ENCODE peak calls at places on chromosome 7, in eight cellular contexts. L is substantia nigra; V is MCF 10A; A is fibroblast of the aortic adventitia; B is SK-N-SH; U is right cardiac atrium; F is stimulated activated CD4-positive, alpha-beta T cell treated with anti-CD3 and anti-CD28 coated beads, Interleukin-2, amount 100 ng/mL, for 48 hours; O is activated effector memory CD4-positive, alpha-beta T cell treated with anti-CD3 and anti-CD28 coated beads, Interleukin-2, amount 50 U/mL, for 16 hours. N is an unnamed sample.

GRCh38 chr7:153190452-153190851 is 430.9 kb downstream of the ACTR3B start:
- DNase-seq in F (no peak), V (no peak), U (no peak), A (no peak), L (no peak), O (no peak), B (peak), N (no peak)

GRCh38 chr7:126450269-126450671 is 802.5 kb downstream of the GRM8 start:
- DNase-seq in F (no peak), O (no peak), L (no peak), A (no peak), V (no peak), B (no peak), U (no peak), N (no peak)

GRCh38 chr7:2193120-2193519 is 39.6 kb downstream of the MAD1L1 start:
- DNase-seq in V (no peak), L (no peak), U (no peak), B (peak), O (no peak), F (no peak), A (no peak), N (no peak)

GRCh38 chr7:148944935-148945934 is 61.1 kb upstream of the EZH2 start:
- DNase-seq in O (peak), A (peak), L (no peak), V (peak), U (no peak), F (no peak), B (no peak), N (peak)

GRCh38 chr7:21941570-21942224 is 4.0 kb downstream of the CDCA7L start:
- DNase-seq in A (peak), L (no peak), F (no peak), O (no peak), B (peak), V (peak), U (no peak), N (peak)

GRCh38 chr7:157663061-157663863 is 326.5 kb downstream of the DNAJB6 start:
- DNase-seq in A (no peak), F (no peak), L (no peak), V (no peak), B (peak), O (peak), U (no peak), N (no peak)

GRCh38 chr7:131302453-131302852 is 25.2 kb upstream of the MKLN1 start:
- DNase-seq in F (no peak), L (no peak), A (no peak), V (no peak), U (no peak), O (no peak), B (no peak), N (no peak)

GRCh38 chr7:143978585-143978984 is 21.5 kb upstream of the OR6B1 start:
- DNase-seq in L (no peak), F (no peak), B (no peak), A (no peak), O (no peak), V (no peak), U (no peak), N (no peak)

GRCh38 chr7:79593819-79594218 is 140.4 kb upstream of the MAGI2 start:
- DNase-seq in L (no peak), U (no peak), B (no peak), F (no peak), A (peak), O (no peak), V (no peak), N (no peak)

GRCh38 chr7:156816943-156817572 is 75.9 kb downstream of the LMBR1 start:
- DNase-seq in B (peak), O (no peak), L (no peak), V (peak), U (no peak), A (peak), F (no peak), N (peak)

GRCh38 chr7:121178452-121178851 is 150.3 kb upstream of the WNT16 start:
- DNase-seq in B (no peak), U (no peak), A (no peak), F (no peak), L (no peak), O (no peak), V (no peak), N (no peak)

GRCh38 chr7:39958038-39958437 is 8.0 kb downstream of the CDK13 start:
- DNase-seq in O (no peak), B (no peak), V (no peak), L (no peak), U (no peak), A (no peak), F (no peak), N (no peak)

GRCh38 chr7:20173828-20174227 is 43.4 kb downstream of the MACC1 start:
- DNase-seq in B (no peak), L (no peak), A (no peak), U (no peak), O (no peak), F (no peak), V (no peak), N (no peak)

GRCh38 chr7:101363196-101363733 is 590 bp downstream of the COL26A1 start:
- DNase-seq in A (no peak), L (no peak), O (no peak), B (no peak), F (no peak), V (no peak), U (no peak), N (no peak)

GRCh38 chr7:66697451-66698438 is 42.8 kb upstream of the RABGEF1 start:
- DNase-seq in L (peak), O (no peak), B (peak), V (peak), A (peak), U (peak), F (no peak), N (peak)

N was measured in epithelial cell of esophagus.